ENCODE peak calls at places on chromosomes 12 and 14, in six cellular contexts. B is RWPE1, D is Peyer's patch, U is prostate gland, R is breast epithelium, L is PC-3. S is an unnamed sample.

GRCh38 chr12:6047249-6048227 is 76.9 kb downstream of the VWF start:
- DNase-seq in B (peak), D (no peak), U (no peak), R (no peak), L (no peak), S (peak)

GRCh38 chr12:26966842-26967241 is 28.6 kb downstream of the FGFR1OP2 start:
- DNase-seq in B (no peak), D (no peak), U (no peak), R (no peak), L (no peak), S (no peak)

GRCh38 chr14:26394114-26394855 is 203.5 kb downstream of the NOVA1 start:
- DNase-seq in B (no peak), D (no peak), U (no peak), R (no peak), L (peak), S (no peak)

GRCh38 chr12:53625946-53626701 is at the start of gene ATF7:
- DNase-seq in B (peak), D (peak), U (peak), R (peak), L (peak), S (peak)

GRCh38 chr12:10361084-10361483 is 28.8 kb downstream of the KLRK1 start:
- DNase-seq in B (no peak), D (no peak), U (no peak), R (no peak), L (peak), S (no peak)

GRCh38 chr12:95994476-95994875 is 1.7 kb downstream of the HAL start:
- DNase-seq in B (no peak), D (no peak), U (no peak), R (no peak), L (no peak), S (no peak)

GRCh38 chr14:52706286-52706685 is 714 bp upstream of the PSMC6 start:
- DNase-seq in B (no peak), D (no peak), U (no peak), R (no peak), L (peak), S (no peak)

GRCh38 chr12:125418902-125419564 is 353.8 kb downstream of the AACS start:
- DNase-seq in B (no peak), D (no peak), U (no peak), R (no peak), L (no peak), S (no peak)

GRCh38 chr14:60102389-60102788 is 10.7 kb downstream of the PCNX4 start:
- DNase-seq in B (no peak), D (no peak), U (no peak), R (no peak), L (peak), S (no peak)

GRCh38 chr14:90554341-90554740 is 157.5 kb downstream of the CALM1 start:
- DNase-seq in B (no peak), D (no peak), U (peak), R (peak), L (no peak), S (peak)

GRCh38 chr12:14854586-14855163 is 11.3 kb upstream of the ART4 start:
- DNase-seq in B (no peak), D (no peak), U (no peak), R (no peak), L (peak), S (no peak)

GRCh38 chr12:26271889-26272492 is 76.6 kb downstream of the SSPN start:
- DNase-seq in B (peak), D (peak), U (peak), R (peak), L (peak), S (peak)

GRCh38 chr12:42607584-42607984 is 18.0 kb upstream of the PRICKLE1 start:
- DNase-seq in B (no peak), D (no peak), U (no peak), R (no peak), L (no peak), S (no peak)

GRCh38 chr12:3081886-3082285 is 4.7 kb downstream of the TSPAN9 start:
- DNase-seq in B (no peak), D (no peak), U (no peak), R (no peak), L (no peak), S (no peak)
- H3K27ac ChIP-seq in B (no peak), D (no peak), U (no peak), R (no peak), L (no peak), S (no peak)

GRCh38 chr14:70644016-70644415 is 2.3 kb downstream of the TTC9 start:
- DNase-seq in B (no peak), D (no peak), U (no peak), R (no peak), L (no peak), S (no peak)

GRCh38 chr14:70638416-70638815 is 3.3 kb upstream of the TTC9 start:
- DNase-seq in B (no peak), D (no peak), U (no peak), R (no peak), L (no peak), S (no peak)

GRCh38 chr14:70642313-70643235 is 858 bp downstream of the TTC9 start:
- DNase-seq in B (no peak), D (peak), U (no peak), R (no peak), L (no peak), S (peak)

GRCh38 chr14:70641548-70642312 is at the start of gene TTC9:
- DNase-seq in B (no peak), D (peak), U (no peak), R (no peak), L (peak), S (peak)

DNA sequence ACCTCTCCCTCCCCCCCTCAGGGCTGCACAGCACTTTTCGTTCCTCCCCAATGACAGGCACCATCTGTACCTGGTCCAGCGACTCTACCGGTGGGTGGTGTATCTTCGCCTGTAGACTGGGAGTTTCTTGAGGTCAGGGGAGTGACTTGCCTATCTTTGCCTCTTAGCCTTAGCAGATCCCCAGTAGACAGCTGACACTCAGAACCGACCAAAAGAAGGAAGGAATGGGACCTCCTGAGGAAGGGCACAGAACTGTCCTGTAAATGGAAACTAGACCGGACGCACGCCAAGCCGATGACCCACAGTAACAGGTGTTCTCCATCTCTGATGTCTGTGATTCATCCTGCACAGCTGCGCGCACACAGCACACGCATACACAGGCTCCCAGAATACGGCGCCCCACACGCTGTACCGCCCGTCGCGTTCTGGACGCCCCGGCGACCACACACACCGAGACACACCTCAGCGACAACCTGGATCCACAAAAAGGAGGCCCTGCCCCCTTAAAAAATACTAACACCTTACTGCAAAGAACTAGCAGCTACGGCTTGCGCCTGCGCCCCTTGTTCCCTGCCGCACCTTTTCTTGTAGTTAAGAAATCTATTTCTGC is 673 bp upstream of the TTC9 start:
- DNase-seq in B (peak), D (peak), U (peak), R (no peak), L (peak), S (peak)
- H3K27ac ChIP-seq in B (no peak), D (peak), U (no peak), R (peak), L (no peak), S (peak)

DNA sequence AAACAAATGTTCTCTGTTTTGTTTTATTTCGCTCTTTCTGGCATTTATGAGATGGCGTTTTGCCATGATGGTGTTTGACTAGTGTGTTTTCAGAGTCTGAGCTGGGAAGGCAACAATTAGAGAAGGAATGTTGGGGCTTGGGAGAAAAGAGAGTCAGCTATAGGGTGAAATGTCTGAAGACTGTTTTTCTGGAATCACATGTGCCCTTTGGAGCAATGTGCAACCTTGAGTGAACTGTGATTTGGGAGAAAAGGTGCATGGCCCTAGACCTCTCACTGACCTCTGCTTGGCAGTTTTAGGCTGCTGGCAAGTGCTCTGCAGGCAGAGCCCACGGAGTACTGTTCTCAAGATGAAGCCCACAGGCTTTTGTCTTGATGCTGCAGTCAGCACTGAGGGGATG is 379.9 kb upstream of the PDE3A start:
- DNase-seq in B (no peak), D (no peak), U (peak), R (no peak), L (no peak), S (no peak)
- H3K27ac ChIP-seq in B (no peak), D (no peak), U (peak), R (no peak), L (no peak), S (no peak)

DNA sequence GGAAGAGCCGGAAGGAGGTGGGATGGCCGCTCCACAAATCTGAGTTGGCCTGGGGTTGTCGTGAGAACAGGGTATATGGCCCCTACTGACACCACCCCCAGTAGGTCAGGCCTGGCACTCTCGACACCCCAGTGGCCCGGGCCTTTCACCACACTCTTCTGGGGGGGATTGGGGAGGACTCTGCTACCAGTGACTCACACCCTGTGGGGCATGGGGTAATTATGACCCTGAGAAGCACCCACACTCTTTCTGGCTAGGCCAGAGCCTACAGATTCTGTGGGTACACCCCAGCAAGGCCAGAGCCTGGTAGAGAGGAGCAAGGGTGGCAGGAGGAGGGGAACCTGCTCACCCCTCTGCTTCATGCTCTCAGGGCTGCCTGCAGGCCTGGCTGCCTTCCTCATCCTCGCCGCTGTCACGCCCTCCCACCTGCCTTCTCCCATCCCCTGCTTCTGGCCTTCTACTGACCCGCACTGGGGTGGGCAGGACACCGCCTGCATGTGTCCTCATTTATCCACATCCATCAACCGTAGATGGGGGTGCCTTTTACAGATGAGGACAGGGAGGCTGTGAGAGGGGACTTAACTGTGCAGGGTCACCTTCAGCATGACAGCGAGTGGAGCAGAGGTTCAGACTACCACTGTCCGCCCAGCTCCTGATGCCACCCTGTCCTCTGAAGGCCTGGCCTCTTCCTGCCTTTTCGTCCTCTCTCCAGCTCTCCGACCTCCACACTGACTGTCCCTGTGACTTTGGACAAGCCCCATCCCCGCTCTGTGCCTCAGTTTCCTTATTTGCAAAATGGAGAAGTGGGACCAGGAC is 18.4 kb downstream of the ASB2 start:
- DNase-seq in B (no peak), D (no peak), U (no peak), R (no peak), L (no peak), S (no peak)
- H3K27ac ChIP-seq in B (no peak), D (peak), U (no peak), R (no peak), L (no peak), S (peak)

DNA sequence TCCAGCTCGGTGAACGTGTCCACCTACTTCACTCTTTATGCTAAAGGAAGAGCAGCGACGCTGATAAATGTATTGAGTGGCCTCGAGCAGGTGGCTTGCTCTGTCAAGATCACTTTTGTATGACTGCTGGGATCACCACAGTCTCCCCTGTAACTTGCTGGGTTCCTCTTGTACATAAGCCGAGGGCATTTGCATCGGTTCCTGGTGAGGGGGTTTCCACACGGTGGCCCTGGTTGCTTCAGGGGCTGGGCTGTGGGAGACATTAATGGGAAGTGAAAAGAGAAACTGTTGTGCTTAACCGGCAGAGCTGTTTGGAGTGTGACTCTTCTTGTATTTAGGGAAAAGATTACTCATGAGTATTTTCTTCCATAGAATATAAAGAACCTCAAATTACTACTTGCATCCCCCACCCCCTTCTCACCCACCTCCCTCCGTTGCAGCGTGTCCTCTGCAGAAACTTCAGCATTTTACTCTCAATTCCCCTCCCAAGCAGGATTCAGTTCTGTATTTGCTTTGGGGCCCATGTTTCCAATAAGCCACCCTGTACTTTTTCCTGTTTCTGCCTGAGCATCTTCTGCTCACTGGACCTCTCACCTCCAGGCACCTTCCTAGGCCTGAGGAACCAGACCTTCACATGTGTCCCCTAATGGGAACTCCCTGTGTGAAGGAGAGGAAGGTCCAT is 186.9 kb downstream of the ETV6 start:
- DNase-seq in B (no peak), D (peak), U (no peak), R (no peak), L (no peak), S (peak)
- H3K27ac ChIP-seq in B (no peak), D (peak), U (no peak), R (no peak), L (no peak), S (peak)

GRCh38 chr14:102500190-102500661 is 9.3 kb downstream of the ANKRD9 start:
- DNase-seq in B (peak), D (peak), U (peak), R (no peak), L (no peak), S (no peak)
- H3K27ac ChIP-seq in B (peak), D (no peak), U (peak), R (peak), L (no peak), S (no peak)

DNA sequence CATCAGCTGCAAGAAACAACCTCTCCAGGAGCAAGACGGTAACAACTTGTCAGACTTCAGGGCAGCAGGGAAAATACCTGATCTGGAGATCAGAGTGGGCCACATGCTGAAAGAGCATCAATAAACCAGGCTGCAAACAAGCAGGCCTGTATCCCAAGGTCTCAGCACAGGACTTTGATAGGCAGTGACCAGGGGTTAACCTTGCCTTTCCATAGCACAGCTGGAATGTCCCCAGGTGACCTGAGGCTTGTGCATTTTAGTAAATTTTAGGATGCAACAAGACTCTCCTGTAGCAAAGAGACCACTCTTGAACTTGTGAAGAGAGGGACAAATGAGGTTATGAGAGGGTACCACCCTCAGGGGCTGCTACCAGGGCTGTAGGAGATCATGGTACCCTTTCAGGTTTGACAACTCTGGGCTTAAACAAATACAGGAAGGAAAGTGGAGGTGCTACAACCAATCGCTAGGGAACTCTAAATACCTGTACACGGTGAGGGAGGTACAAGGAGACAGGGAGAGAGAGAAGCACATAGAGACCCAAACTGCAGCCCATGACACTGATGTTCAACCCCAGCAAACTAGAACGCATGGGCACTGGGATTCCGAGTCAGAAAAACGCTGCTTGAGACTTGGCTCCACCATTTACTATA is 95.4 kb upstream of the EVL start:
- DNase-seq in B (no peak), D (no peak), U (no peak), R (no peak), L (no peak), S (no peak)
- H3K27ac ChIP-seq in B (no peak), D (no peak), U (no peak), R (peak), L (no peak), S (no peak)

GRCh38 chr12:93783827-93784226 is 106.7 kb downstream of the CRADD start:
- DNase-seq in B (no peak), D (no peak), U (no peak), R (no peak), L (no peak), S (no peak)
- H3K27ac ChIP-seq in B (peak), D (peak), U (peak), R (peak), L (peak), S (peak)